ENCODE peak calls at places on chromosomes 5 and 9, in six cellular contexts. E is uterus; Z is stomach; D is CD8-positive, alpha-beta memory T cell; H is breast epithelium; O is IMR-90. P is an unnamed sample.

GRCh38 chr5:97131139-97131710 is 11.2 kb downstream of the LIX1 start:
- DNase-seq in E (no peak), Z (no peak), D (no peak), H (no peak), O (peak), P (no peak)

GRCh38 chr5:87851603-87852002 is 417.0 kb downstream of the TMEM161B start:
- DNase-seq in E (no peak), Z (no peak), D (no peak), H (no peak), O (no peak), P (no peak)

GRCh38 chr5:141516648-141517025 is 27.8 kb downstream of the PCDHGC5 start:
- DNase-seq in E (no peak), Z (no peak), D (no peak), H (no peak), O (no peak), P (no peak)

GRCh38 chr5:41763096-41763495 is 107.1 kb downstream of the OXCT1 start:
- DNase-seq in E (no peak), Z (no peak), D (no peak), H (no peak), O (peak), P (no peak)

GRCh38 chr5:373710-374602 is 52.4 kb downstream of the AHRR start:
- DNase-seq in E (peak), Z (peak), D (no peak), H (peak), O (peak), P (no peak)

GRCh38 chr5:106127985-106128384 is 1542.8 kb downstream of the EFNA5 start:
- DNase-seq in E (no peak), Z (no peak), D (no peak), H (no peak), O (no peak), P (no peak)

GRCh38 chr5:140633081-140633471 is at the start of gene CD14:
- DNase-seq in E (no peak), Z (peak), D (no peak), H (peak), O (no peak), P (peak)

GRCh38 chr9:130054428-130054786 is 701 bp downstream of the GPR107 start:
- DNase-seq in E (no peak), Z (no peak), D (no peak), H (no peak), O (no peak), P (no peak)

GRCh38 chr9:35501941-35502340 is 12.0 kb downstream of the RUSC2 start:
- DNase-seq in E (no peak), Z (no peak), D (no peak), H (no peak), O (no peak), P (no peak)

GRCh38 chr9:13083973-13084528 is 195.4 kb downstream of the MPDZ start:
- DNase-seq in E (no peak), Z (no peak), D (no peak), H (no peak), O (peak), P (no peak)

GRCh38 chr9:108634164-108634563 is 221.6 kb downstream of the ACTL7B start:
- DNase-seq in E (no peak), Z (peak), D (no peak), H (no peak), O (no peak), P (no peak)

GRCh38 chr5:169027456-169028118 is 273.4 kb downstream of the SLIT3 start:
- DNase-seq in E (no peak), Z (peak), D (no peak), H (no peak), O (no peak), P (no peak)

GRCh38 chr9:117772960-117773359 is 68.8 kb downstream of the TLR4 start:
- DNase-seq in E (no peak), Z (no peak), D (no peak), H (no peak), O (no peak), P (no peak)

GRCh38 chr9:87083986-87084385 is 136.7 kb upstream of the GAS1 start:
- DNase-seq in E (no peak), Z (no peak), D (no peak), H (no peak), O (no peak), P (no peak)

GRCh38 chr5:172641359-172642045 is 439 bp downstream of the NEURL1B start:
- DNase-seq in E (no peak), Z (no peak), D (no peak), H (no peak), O (no peak), P (no peak)

GRCh38 chr9:134620751-134621557 is 20.6 kb upstream of the COL5A1 start:
- DNase-seq in E (peak), Z (no peak), D (no peak), H (no peak), O (no peak), P (no peak)

GRCh38 chr5:9686211-9686610 is 56.1 kb upstream of the TAS2R1 start:
- DNase-seq in E (no peak), Z (no peak), D (no peak), H (no peak), O (peak), P (no peak)

GRCh38 chr9:117355542-117355941 is 59.3 kb downstream of the ASTN2 start:
- DNase-seq in E (no peak), Z (no peak), D (no peak), H (no peak), O (no peak), P (no peak)

GRCh38 chr5:53984987-53985386 is 325.4 kb downstream of the ARL15 start:
- DNase-seq in E (no peak), Z (no peak), D (no peak), H (no peak), O (no peak), P (no peak)

GRCh38 chr9:93262537-93263310 is 78.8 kb downstream of the WNK2 start:
- DNase-seq in E (no peak), Z (peak), D (no peak), H (peak), O (no peak), P (no peak)

GRCh38 chr9:127812936-127813675 is 10.4 kb downstream of the FPGS start:
- DNase-seq in E (no peak), Z (no peak), D (no peak), H (no peak), O (no peak), P (no peak)

GRCh38 chr5:5483350-5483749 is 60.9 kb downstream of the ICE1 start:
- DNase-seq in E (no peak), Z (no peak), D (no peak), H (no peak), O (no peak), P (no peak)

GRCh38 chr5:134073404-134073803 is 41.1 kb upstream of the TCF7 start:
- DNase-seq in E (no peak), Z (no peak), D (no peak), H (no peak), O (peak), P (no peak)

GRCh38 chr5:54764691-54765090 is 220.7 kb downstream of the ESM1 start:
- DNase-seq in E (no peak), Z (no peak), D (no peak), H (no peak), O (peak), P (peak)

GRCh38 chr5:143933434-143933833 is 121.5 kb downstream of the HMHB1 start:
- DNase-seq in E (no peak), Z (no peak), D (no peak), H (no peak), O (no peak), P (no peak)

GRCh38 chr5:114419941-114420340 is 58.1 kb downstream of the KCNN2 start:
- DNase-seq in E (no peak), Z (no peak), D (no peak), H (no peak), O (peak), P (no peak)

GRCh38 chr9:116209406-116210116 is 56.0 kb downstream of the PAPPA start:
- DNase-seq in E (no peak), Z (no peak), D (no peak), H (no peak), O (no peak), P (no peak)

DNA sequence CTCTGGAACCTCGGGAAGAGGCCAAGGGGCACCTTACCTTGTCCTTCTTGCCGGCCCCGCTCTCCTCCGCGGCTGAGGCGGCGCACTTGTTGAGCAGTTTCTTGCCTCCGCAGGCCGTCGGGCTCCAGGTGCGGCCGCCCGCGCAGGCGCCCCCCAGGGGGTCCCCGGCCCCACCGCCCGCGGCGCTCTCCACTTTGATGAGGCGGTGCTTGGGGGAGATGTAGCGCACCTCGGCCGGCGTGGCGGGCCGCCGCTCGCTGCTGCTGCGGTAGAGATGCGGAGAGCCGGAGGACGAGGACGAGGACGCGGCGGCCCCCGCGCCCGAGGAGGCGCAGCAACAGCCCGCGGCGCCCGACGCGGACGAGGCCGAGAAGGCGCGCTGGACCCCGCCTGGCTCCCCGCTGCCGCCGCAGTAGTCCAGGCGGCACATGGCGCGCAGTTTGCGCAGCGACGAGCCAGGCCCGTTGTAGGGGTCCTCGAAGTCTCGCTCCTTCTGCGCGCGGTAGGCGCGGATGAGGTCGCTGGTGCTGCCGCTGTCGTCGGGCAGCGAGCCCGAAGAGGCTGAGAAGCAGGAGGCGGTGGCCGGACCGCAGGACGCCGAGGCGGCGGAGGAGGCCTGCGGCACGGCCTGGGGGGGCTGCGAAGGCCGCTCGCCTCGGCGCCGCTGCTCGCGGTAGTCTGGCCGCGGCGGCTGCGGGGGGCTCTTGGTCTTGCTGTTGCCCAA is 973 bp downstream of the SHB start:
- DNase-seq in E (no peak), Z (no peak), D (no peak), H (no peak), O (no peak), P (no peak)
- H3K27ac ChIP-seq in E (peak), Z (peak), D (peak), H (peak), O (peak), P (peak)

DNA sequence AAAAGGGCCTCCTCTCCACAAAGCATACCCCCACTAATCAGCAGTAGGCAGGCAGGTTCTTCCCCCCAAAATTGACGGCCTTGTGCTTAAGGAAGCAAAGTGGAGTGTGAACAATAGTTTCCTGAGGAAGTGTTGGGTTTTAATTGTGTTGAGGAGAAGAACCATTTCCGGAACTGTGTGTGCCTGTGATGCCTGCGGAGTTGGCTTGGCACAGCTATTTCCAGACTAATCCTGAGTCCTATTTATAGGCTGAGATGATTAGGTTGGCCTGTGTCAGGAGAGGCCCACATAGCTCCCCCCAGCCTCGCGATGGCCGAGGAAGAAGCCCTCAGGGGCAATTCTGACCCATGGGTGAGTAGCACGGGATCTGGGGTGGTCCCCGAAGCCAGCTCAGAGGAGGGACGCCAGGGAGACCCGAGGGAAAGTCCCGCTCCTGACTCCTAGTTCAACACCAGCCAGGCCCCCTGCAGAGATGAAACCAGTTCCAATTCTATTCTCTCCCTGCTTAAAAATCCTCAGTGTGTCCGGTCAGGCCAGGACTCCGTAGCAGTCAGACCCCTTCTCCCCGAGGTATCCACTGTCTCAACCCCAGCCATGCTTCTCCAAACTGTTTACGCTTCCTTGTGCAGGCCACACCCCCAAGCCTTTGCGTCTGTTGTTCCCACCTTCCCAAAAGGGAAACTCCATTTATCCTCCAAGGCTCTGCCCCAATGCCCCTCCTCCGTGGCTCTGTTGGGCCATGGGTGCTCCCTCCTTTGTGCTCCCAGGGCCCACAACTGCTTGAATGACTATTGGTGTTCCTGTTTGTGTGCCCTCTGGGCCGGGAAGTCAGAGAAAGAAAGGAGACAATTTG is 18.1 kb downstream of the GSN start:
- DNase-seq in E (peak), Z (peak), D (no peak), H (peak), O (peak), P (no peak)
- H3K27ac ChIP-seq in E (peak), Z (peak), D (peak), H (peak), O (peak), P (peak)

GRCh38 chr9:33264473-33265177 is at the start of the genes BAG1 and CHMP5:
- DNase-seq in E (peak), Z (peak), D (peak), H (peak), O (peak), P (peak)
- H3K27ac ChIP-seq in E (peak), Z (peak), D (peak), H (peak), O (peak), P (peak)

GRCh38 chr9:119453490-119453911 is 84.3 kb upstream of the BRINP1 start:
- DNase-seq in E (no peak), Z (no peak), D (no peak), H (no peak), O (no peak), P (no peak)
- H3K27ac ChIP-seq in E (no peak), Z (no peak), D (no peak), H (no peak), O (no peak), P (no peak)

GRCh38 chr9:136726631-136727191 is 14.3 kb downstream of the DIPK1B start:
- DNase-seq in E (no peak), Z (no peak), D (peak), H (no peak), O (peak), P (no peak)
- H3K27ac ChIP-seq in E (no peak), Z (peak), D (peak), H (no peak), O (peak), P (no peak)

DNA sequence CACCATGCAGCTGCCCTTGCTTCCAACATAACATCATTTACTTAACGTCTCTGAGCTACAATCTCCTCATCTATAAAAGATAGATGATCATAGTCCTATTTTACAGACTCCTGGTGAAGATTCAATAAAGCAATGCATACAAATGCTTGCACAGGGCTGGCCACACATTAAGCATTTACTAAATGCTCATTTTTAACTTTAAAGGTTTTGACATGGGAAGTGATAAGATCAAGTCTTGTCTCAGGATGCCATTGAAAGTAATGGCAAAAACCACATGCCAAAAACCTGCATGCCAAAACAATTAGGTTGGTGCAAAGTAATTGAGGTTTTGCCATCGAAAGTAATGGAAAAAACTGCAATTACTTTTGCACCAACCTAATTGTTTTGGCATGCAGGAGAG is 181.2 kb upstream of the ADRA1B start:
- DNase-seq in E (no peak), Z (no peak), D (no peak), H (no peak), O (no peak), P (no peak)
- H3K27ac ChIP-seq in E (no peak), Z (no peak), D (no peak), H (no peak), O (no peak), P (no peak)

GRCh38 chr9:17021379-17021970 is 113.4 kb upstream of the CNTLN start:
- DNase-seq in E (no peak), Z (no peak), D (no peak), H (no peak), O (peak), P (no peak)
- H3K27ac ChIP-seq in E (no peak), Z (no peak), D (no peak), H (no peak), O (no peak), P (no peak)

GRCh38 chr9:673966-674526 is 167.5 kb upstream of the DMRT1 start:
- DNase-seq in E (no peak), Z (no peak), D (no peak), H (no peak), O (no peak), P (no peak)
- H3K27ac ChIP-seq in E (peak), Z (no peak), D (no peak), H (peak), O (no peak), P (peak)

DNA sequence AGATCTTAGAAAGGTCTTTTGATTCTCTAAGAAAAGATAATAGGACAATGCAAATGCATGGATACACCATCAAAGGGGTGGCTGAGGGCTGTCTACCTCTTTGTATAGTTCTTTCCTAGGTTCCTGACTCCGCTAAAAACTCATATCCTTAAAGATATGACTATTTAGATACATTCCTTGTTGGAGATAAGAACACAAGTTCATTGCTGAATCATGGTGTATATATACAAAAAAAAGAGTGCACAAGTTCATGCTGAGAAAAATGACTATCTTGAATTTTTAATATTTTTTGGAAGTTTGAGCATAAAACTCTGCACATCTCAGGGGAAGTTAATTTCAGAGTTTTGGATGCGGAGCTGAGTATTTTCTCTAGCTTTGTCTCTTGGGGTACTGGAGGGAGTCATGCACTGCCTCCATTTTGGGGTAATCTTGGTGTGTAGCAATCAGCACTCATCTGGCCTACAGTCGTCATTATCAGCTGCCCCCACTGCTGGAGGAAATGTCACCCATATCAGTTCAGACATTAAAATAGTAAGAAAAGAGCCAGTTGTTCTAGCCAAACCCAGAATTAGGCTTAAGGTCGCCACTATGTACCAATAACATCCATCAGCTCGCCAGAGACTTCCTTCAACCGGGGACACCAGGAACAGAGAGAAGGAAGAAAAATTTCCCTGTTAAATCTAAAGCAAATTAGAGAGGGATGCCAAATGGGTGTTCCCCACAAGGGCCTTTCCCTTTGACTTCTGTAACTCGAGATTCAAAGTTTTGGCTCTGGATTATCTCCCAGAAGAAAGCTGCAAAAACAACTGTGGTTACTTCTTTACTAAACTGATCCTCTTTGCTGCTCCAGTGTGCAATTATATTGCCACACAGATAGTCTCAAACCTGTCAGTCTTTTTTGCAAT is 49.0 kb downstream of the PTTG1 start:
- DNase-seq in E (peak), Z (peak), D (no peak), H (no peak), O (peak), P (no peak)
- H3K27ac ChIP-seq in E (no peak), Z (no peak), D (peak), H (peak), O (no peak), P (no peak)